ENCODE peak calls at places on chromosome 20, in ten cellular contexts. One of them, this sample, is unnamed.

GRCh38 chr20:45343867-45344721 is 4.1 kb downstream of the SDC4 start:
- DNase-seq in astrocyte: peak
- DNase-seq in ovary: no peak
- DNase-seq in colonic mucosa: peak
- DNase-seq in heart right ventricle: no peak
- DNase-seq in AG09309: peak
- DNase-seq in K562: peak
- DNase-seq in GM12878: no peak
- DNase-seq in adrenal gland: peak
- DNase-seq in lung: peak
- DNase-seq in this sample: no peak

GRCh38 chr20:4873396-4873795 is 127.9 kb downstream of the SLC23A2 start:
- DNase-seq in astrocyte: no peak
- DNase-seq in ovary: no peak
- DNase-seq in colonic mucosa: no peak
- DNase-seq in heart right ventricle: no peak
- DNase-seq in AG09309: no peak
- DNase-seq in K562: no peak
- DNase-seq in GM12878: no peak
- DNase-seq in adrenal gland: no peak
- DNase-seq in lung: no peak
- DNase-seq in this sample: no peak

GRCh38 chr20:58342104-58342945 is 32.8 kb downstream of the RAB22A start:
- DNase-seq in astrocyte: peak
- DNase-seq in ovary: no peak
- DNase-seq in colonic mucosa: no peak
- DNase-seq in heart right ventricle: no peak
- DNase-seq in AG09309: no peak
- DNase-seq in K562: no peak
- DNase-seq in GM12878: no peak
- DNase-seq in adrenal gland: no peak
- DNase-seq in lung: no peak
- DNase-seq in this sample: no peak

GRCh38 chr20:49853640-49854039 is 41.0 kb downstream of the SLC9A8 start:
- DNase-seq in astrocyte: peak
- DNase-seq in ovary: no peak
- DNase-seq in colonic mucosa: no peak
- DNase-seq in heart right ventricle: no peak
- DNase-seq in AG09309: peak
- DNase-seq in K562: no peak
- DNase-seq in GM12878: no peak
- DNase-seq in adrenal gland: peak
- DNase-seq in lung: no peak
- DNase-seq in this sample: no peak

GRCh38 chr20:47318596-47319516 is 37.6 kb downstream of the ZMYND8 start:
- DNase-seq in astrocyte: peak
- DNase-seq in ovary: peak
- DNase-seq in colonic mucosa: peak
- DNase-seq in heart right ventricle: peak
- DNase-seq in AG09309: no peak
- DNase-seq in K562: peak
- DNase-seq in GM12878: no peak
- DNase-seq in adrenal gland: peak
- DNase-seq in lung: peak
- DNase-seq in this sample: no peak

GRCh38 chr20:52490715-52491430 is 299.3 kb upstream of the ZFP64 start:
- DNase-seq in astrocyte: peak
- DNase-seq in ovary: no peak
- DNase-seq in colonic mucosa: no peak
- DNase-seq in heart right ventricle: no peak
- DNase-seq in AG09309: peak
- DNase-seq in K562: no peak
- DNase-seq in GM12878: no peak
- DNase-seq in adrenal gland: no peak
- DNase-seq in lung: no peak
- DNase-seq in this sample: no peak

GRCh38 chr20:9409352-9409751 is 105.0 kb upstream of the LAMP5 start:
- DNase-seq in astrocyte: peak
- DNase-seq in ovary: no peak
- DNase-seq in colonic mucosa: no peak
- DNase-seq in heart right ventricle: no peak
- DNase-seq in AG09309: no peak
- DNase-seq in K562: no peak
- DNase-seq in GM12878: no peak
- DNase-seq in adrenal gland: no peak
- DNase-seq in lung: no peak
- DNase-seq in this sample: no peak

GRCh38 chr20:54065601-54066038 is 4.8 kb downstream of the BCAS1 start:
- DNase-seq in astrocyte: no peak
- DNase-seq in ovary: no peak
- DNase-seq in colonic mucosa: peak
- DNase-seq in heart right ventricle: no peak
- DNase-seq in AG09309: no peak
- DNase-seq in K562: peak
- DNase-seq in GM12878: no peak
- DNase-seq in adrenal gland: no peak
- DNase-seq in lung: no peak
- DNase-seq in this sample: no peak

GRCh38 chr20:62759981-62760431 is 36.3 kb upstream of the MRGBP start:
- DNase-seq in astrocyte: no peak
- DNase-seq in ovary: no peak
- DNase-seq in colonic mucosa: no peak
- DNase-seq in heart right ventricle: no peak
- DNase-seq in AG09309: no peak
- DNase-seq in K562: no peak
- DNase-seq in GM12878: no peak
- DNase-seq in adrenal gland: no peak
- DNase-seq in lung: no peak
- DNase-seq in this sample: no peak

GRCh38 chr20:595330-596308 is 14.5 kb downstream of the TCF15 start:
- DNase-seq in astrocyte: no peak
- DNase-seq in ovary: no peak
- DNase-seq in colonic mucosa: no peak
- DNase-seq in heart right ventricle: peak
- DNase-seq in AG09309: no peak
- DNase-seq in K562: peak
- DNase-seq in GM12878: no peak
- DNase-seq in adrenal gland: peak
- DNase-seq in lung: no peak
- DNase-seq in this sample: no peak

GRCh38 chr20:63172726-63173125 is 43.2 kb downstream of the YTHDF1 start:
- DNase-seq in astrocyte: no peak
- DNase-seq in ovary: no peak
- DNase-seq in colonic mucosa: no peak
- DNase-seq in heart right ventricle: no peak
- DNase-seq in AG09309: no peak
- DNase-seq in K562: peak
- DNase-seq in GM12878: no peak
- DNase-seq in adrenal gland: no peak
- DNase-seq in lung: no peak
- DNase-seq in this sample: no peak

GRCh38 chr20:54350415-54350814 is 125.0 kb upstream of the DOK5 start:
- DNase-seq in astrocyte: peak
- DNase-seq in ovary: no peak
- DNase-seq in colonic mucosa: no peak
- DNase-seq in heart right ventricle: no peak
- DNase-seq in AG09309: no peak
- DNase-seq in K562: no peak
- DNase-seq in GM12878: no peak
- DNase-seq in adrenal gland: no peak
- DNase-seq in lung: no peak
- DNase-seq in this sample: no peak

GRCh38 chr20:60024801-60025200 is 66.6 kb downstream of the CDH26 start:
- DNase-seq in astrocyte: no peak
- DNase-seq in ovary: no peak
- DNase-seq in colonic mucosa: no peak
- DNase-seq in heart right ventricle: no peak
- DNase-seq in AG09309: no peak
- DNase-seq in K562: no peak
- DNase-seq in GM12878: no peak
- DNase-seq in adrenal gland: no peak
- DNase-seq in lung: no peak
- DNase-seq in this sample: no peak

GRCh38 chr20:51506527-51507356 is 35.8 kb downstream of the NFATC2 start:
- DNase-seq in astrocyte: no peak
- DNase-seq in ovary: no peak
- DNase-seq in colonic mucosa: no peak
- DNase-seq in heart right ventricle: no peak
- DNase-seq in AG09309: no peak
- DNase-seq in K562: no peak
- DNase-seq in GM12878: no peak
- DNase-seq in adrenal gland: no peak
- DNase-seq in lung: no peak
- DNase-seq in this sample: no peak

GRCh38 chr20:62165762-62166399 is 16.9 kb upstream of the MTG2 start:
- DNase-seq in astrocyte: no peak
- DNase-seq in ovary: no peak
- DNase-seq in colonic mucosa: no peak
- DNase-seq in heart right ventricle: peak
- DNase-seq in AG09309: no peak
- DNase-seq in K562: no peak
- DNase-seq in GM12878: no peak
- DNase-seq in adrenal gland: no peak
- DNase-seq in lung: no peak
- DNase-seq in this sample: no peak

GRCh38 chr20:32429745-32430360 is 71.7 kb downstream of the ASXL1 start:
- DNase-seq in astrocyte: no peak
- DNase-seq in ovary: no peak
- DNase-seq in colonic mucosa: no peak
- DNase-seq in heart right ventricle: no peak
- DNase-seq in AG09309: no peak
- DNase-seq in K562: no peak
- DNase-seq in GM12878: no peak
- DNase-seq in adrenal gland: no peak
- DNase-seq in lung: no peak
- DNase-seq in this sample: no peak

GRCh38 chr20:59657459-59658046 is 53.2 kb downstream of the PHACTR3 start:
- DNase-seq in astrocyte: no peak
- DNase-seq in ovary: no peak
- DNase-seq in colonic mucosa: no peak
- DNase-seq in heart right ventricle: no peak
- DNase-seq in AG09309: no peak
- DNase-seq in K562: no peak
- DNase-seq in GM12878: no peak
- DNase-seq in adrenal gland: no peak
- DNase-seq in lung: no peak
- DNase-seq in this sample: no peak

GRCh38 chr20:33791021-33791420 is 20.1 kb upstream of the CHMP4B start:
- DNase-seq in astrocyte: no peak
- DNase-seq in ovary: no peak
- DNase-seq in colonic mucosa: peak
- DNase-seq in heart right ventricle: no peak
- DNase-seq in AG09309: no peak
- DNase-seq in K562: no peak
- DNase-seq in GM12878: no peak
- DNase-seq in adrenal gland: no peak
- DNase-seq in lung: no peak
- DNase-seq in this sample: no peak
- H3K4me3 ChIP-seq in astrocyte: no peak
- H3K4me3 ChIP-seq in ovary: no peak
- H3K4me3 ChIP-seq in colonic mucosa: no peak
- H3K4me3 ChIP-seq in heart right ventricle: no peak
- H3K4me3 ChIP-seq in AG09309: no peak
- H3K4me3 ChIP-seq in K562: no peak
- H3K4me3 ChIP-seq in GM12878: no peak
- H3K4me3 ChIP-seq in adrenal gland: no peak
- H3K4me3 ChIP-seq in lung: no peak
- H3K4me3 ChIP-seq in this sample: no peak

DNA sequence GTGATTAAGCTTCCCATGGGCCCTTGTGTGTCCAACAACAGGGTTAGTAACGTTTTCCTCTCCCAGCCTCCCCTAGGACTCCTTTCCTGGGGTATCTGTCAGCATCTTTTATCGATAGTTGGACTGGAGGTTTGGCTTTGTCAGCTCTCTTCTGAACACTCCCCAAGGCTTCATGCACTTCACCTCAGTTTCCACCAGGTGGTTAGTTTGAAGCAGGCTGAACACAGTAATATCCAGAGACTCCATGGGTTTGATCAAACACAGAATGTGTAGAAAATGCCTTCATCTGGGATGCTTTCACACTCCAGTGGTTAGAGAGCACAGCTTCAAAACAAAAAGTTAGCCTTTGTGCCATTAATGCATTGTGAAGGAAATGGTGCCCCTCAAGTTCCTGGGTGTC is 139.1 kb downstream of the SLC24A3 start:
- DNase-seq in astrocyte: no peak
- DNase-seq in ovary: no peak
- DNase-seq in colonic mucosa: no peak
- DNase-seq in heart right ventricle: no peak
- DNase-seq in AG09309: no peak
- DNase-seq in K562: no peak
- DNase-seq in GM12878: no peak
- DNase-seq in adrenal gland: no peak
- DNase-seq in lung: no peak
- DNase-seq in this sample: no peak
- TF ChIP-seq CTCF in astrocyte: no peak
- TF ChIP-seq CTCF in ovary: no peak
- TF ChIP-seq CTCF in colonic mucosa: no peak
- TF ChIP-seq CTCF in heart right ventricle: no peak
- TF ChIP-seq CTCF in AG09309: no peak
- TF ChIP-seq CTCF in K562: no peak
- TF ChIP-seq CTCF in GM12878: no peak
- TF ChIP-seq CTCF in adrenal gland: no peak
- TF ChIP-seq CTCF in lung: no peak
- TF ChIP-seq CTCF in this sample: peak

DNA sequence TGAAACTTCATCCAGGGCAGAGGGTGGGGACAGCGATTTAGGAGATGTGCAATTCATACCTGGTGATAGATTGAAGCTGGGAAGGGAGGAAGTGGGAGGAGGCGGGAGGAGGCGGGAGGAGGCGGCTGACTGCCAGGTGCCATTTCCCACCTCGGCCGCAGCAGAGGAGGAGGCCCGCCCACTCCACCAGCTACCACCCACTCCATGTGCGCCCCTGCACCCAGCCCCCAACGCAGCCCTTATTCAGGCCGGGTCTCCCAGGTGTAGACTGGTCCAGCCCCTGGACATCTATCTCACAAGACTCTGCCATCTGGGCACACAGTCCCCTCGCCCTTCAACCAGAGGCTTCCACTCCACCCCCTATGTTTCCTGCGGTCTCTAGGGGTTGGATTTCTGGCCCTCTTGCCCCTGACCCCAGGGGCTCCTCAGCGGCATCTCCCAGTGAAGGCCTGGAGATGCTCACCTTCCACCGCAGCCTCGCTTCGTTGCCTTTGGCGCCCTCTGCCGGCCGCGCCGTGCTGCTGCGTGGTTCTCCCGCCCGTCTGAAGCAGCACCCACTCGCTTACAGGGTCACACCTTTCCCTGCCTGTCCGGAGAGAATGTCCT is 32.6 kb upstream of the FAM83D start:
- DNase-seq in astrocyte: no peak
- DNase-seq in ovary: peak
- DNase-seq in colonic mucosa: peak
- DNase-seq in heart right ventricle: peak
- DNase-seq in AG09309: no peak
- DNase-seq in K562: peak
- DNase-seq in GM12878: peak
- DNase-seq in adrenal gland: peak
- DNase-seq in lung: peak
- DNase-seq in this sample: no peak
- H3K4me3 ChIP-seq in astrocyte: no peak
- H3K4me3 ChIP-seq in ovary: no peak
- H3K4me3 ChIP-seq in colonic mucosa: peak
- H3K4me3 ChIP-seq in heart right ventricle: no peak
- H3K4me3 ChIP-seq in AG09309: no peak
- H3K4me3 ChIP-seq in K562: no peak
- H3K4me3 ChIP-seq in GM12878: no peak
- H3K4me3 ChIP-seq in adrenal gland: no peak
- H3K4me3 ChIP-seq in lung: no peak
- H3K4me3 ChIP-seq in this sample: no peak

GRCh38 chr20:34022154-34022842 is 28.6 kb downstream of the RALY start:
- DNase-seq in astrocyte: no peak
- DNase-seq in ovary: no peak
- DNase-seq in colonic mucosa: no peak
- DNase-seq in heart right ventricle: no peak
- DNase-seq in AG09309: no peak
- DNase-seq in K562: no peak
- DNase-seq in GM12878: peak
- DNase-seq in adrenal gland: no peak
- DNase-seq in lung: no peak
- DNase-seq in this sample: peak
- TF ChIP-seq CTCF in astrocyte: peak
- TF ChIP-seq CTCF in ovary: no peak
- TF ChIP-seq CTCF in colonic mucosa: no peak
- TF ChIP-seq CTCF in heart right ventricle: peak
- TF ChIP-seq CTCF in AG09309: peak
- TF ChIP-seq CTCF in K562: peak
- TF ChIP-seq CTCF in GM12878: peak
- TF ChIP-seq CTCF in adrenal gland: no peak
- TF ChIP-seq CTCF in lung: no peak
- TF ChIP-seq CTCF in this sample: peak

This sample was measured in GM12864.